ENCODE peak calls at places on chromosomes 7 and 10, in seven cellular contexts. R is NCI-H1105; G is H1; S is HCT116; I is stimulated activated CD8-positive, alpha-beta memory T cell treated with anti-CD3 and anti-CD28 coated beads, Interleukin-15, amount 100 ng/mL, for 24 hours; N is anterior cingulate cortex; Q is activated T-helper 1 cell treated with anti-CD3 and anti-CD28 coated beads, Interleukin-12 subunit alpha, Interleukin-12 subunit beta, Interleukin-2, Interleukin-4 antibody, amounts not matched to agents 30 ng/mL and 10 ng/mL and 1 ng/mL, durations not matched to agents 14 hours and 24 hours and 36 hours. D is an unnamed sample.

GRCh38 chr7:115224923-115225322 is 303.0 kb downstream of the MDFIC start:
- DNase-seq in R (no peak), G (no peak), S (no peak), I (no peak), N (no peak), Q (no peak), D (no peak)

GRCh38 chr7:148084138-148084537 is 506.4 kb upstream of the C7orf33 start:
- DNase-seq in R (peak), G (no peak), S (peak), I (no peak), N (peak), Q (no peak), D (peak)

GRCh38 chr7:74097937-74098614 is 14.5 kb downstream of the LIMK1 start:
- DNase-seq in R (no peak), G (no peak), S (no peak), I (no peak), N (no peak), Q (no peak), D (no peak)

GRCh38 chr7:100563809-100564400 is 9.8 kb downstream of the SAP25 start:
- DNase-seq in R (no peak), G (peak), S (no peak), I (peak), N (no peak), Q (peak), D (no peak)

GRCh38 chr7:23691320-23691719 is 11.3 kb downstream of the FAM221A start:
- DNase-seq in R (no peak), G (no peak), S (no peak), I (no peak), N (no peak), Q (no peak), D (no peak)

GRCh38 chr10:44651834-44652233 is 259.3 kb upstream of the TMEM72 start:
- DNase-seq in R (no peak), G (no peak), S (no peak), I (no peak), N (no peak), Q (no peak), D (no peak)

GRCh38 chr10:84173543-84173942 is at the start of gene GPR15LG:
- DNase-seq in R (no peak), G (no peak), S (no peak), I (no peak), N (no peak), Q (no peak), D (no peak)

GRCh38 chr10:113454341-113455061 is 98.4 kb upstream of the HABP2 start:
- DNase-seq in R (no peak), G (peak), S (peak), I (no peak), N (peak), Q (no peak), D (peak)

GRCh38 chr10:1230138-1230537 is 174.0 kb downstream of the WDR37 start:
- DNase-seq in R (no peak), G (no peak), S (no peak), I (no peak), N (no peak), Q (no peak), D (no peak)

GRCh38 chr10:103448751-103449150 is 3.4 kb downstream of the CALHM2 start:
- DNase-seq in R (no peak), G (no peak), S (no peak), I (no peak), N (no peak), Q (no peak), D (no peak)

GRCh38 chr10:34816067-34817002 is 1.2 kb upstream of the PARD3 start:
- DNase-seq in R (no peak), G (no peak), S (no peak), I (no peak), N (no peak), Q (no peak), D (no peak)

GRCh38 chr7:66747385-66748126 is 7.0 kb downstream of the RABGEF1 start:
- DNase-seq in R (no peak), G (no peak), S (no peak), I (no peak), N (no peak), Q (no peak), D (no peak)

GRCh38 chr10:50861370-50861769 is 24.1 kb downstream of the A1CF start:
- DNase-seq in R (no peak), G (no peak), S (no peak), I (no peak), N (no peak), Q (no peak), D (no peak)

GRCh38 chr10:132120200-132120599 is 54.5 kb downstream of the JAKMIP3 start:
- DNase-seq in R (no peak), G (no peak), S (no peak), I (no peak), N (no peak), Q (no peak), D (no peak)

GRCh38 chr10:83104616-83105015 is 1034.7 kb upstream of the GHITM start:
- DNase-seq in R (no peak), G (no peak), S (no peak), I (no peak), N (no peak), Q (no peak), D (no peak)

GRCh38 chr7:39172137-39172536 is 194.4 kb downstream of the POU6F2 start:
- DNase-seq in R (no peak), G (no peak), S (no peak), I (no peak), N (no peak), Q (no peak), D (no peak)

GRCh38 chr7:37352974-37353948 is 95.4 kb downstream of the ELMO1 start:
- DNase-seq in R (no peak), G (peak), S (peak), I (no peak), N (no peak), Q (peak), D (no peak)

GRCh38 chr10:117540640-117541404 is 1.7 kb upstream of the EMX2 start:
- DNase-seq in R (no peak), G (no peak), S (no peak), I (no peak), N (no peak), Q (no peak), D (no peak)